ENCODE peak calls at places on chromosomes 4 and X, in ten cellular contexts. One of them, this sample, is unnamed. For H3K36me3, the result is how much of the 10 kb centered on the place peaks cover.

GRCh38 chr4:10020871-10021676 is at the start of gene SLC2A9:
- DNase-seq in DND-41: no peak
- DNase-seq in prostate gland: peak
- DNase-seq in suprapubic skin: no peak
- DNase-seq in neuronal stem cell: no peak
- DNase-seq in IMR-90: no peak
- DNase-seq in mesenchymal stem cell: no peak
- DNase-seq in CD8-positive, alpha-beta memory T cell: no peak
- DNase-seq in naive thymus-derived CD4-positive, alpha-beta T cell: no peak
- DNase-seq in HepG2: peak
- DNase-seq in this sample: no peak

GRCh38 chr4:37370052-37370451 is 125.5 kb downstream of the NWD2 start:
- DNase-seq in DND-41: no peak
- DNase-seq in prostate gland: no peak
- DNase-seq in suprapubic skin: no peak
- DNase-seq in neuronal stem cell: no peak
- DNase-seq in IMR-90: no peak
- DNase-seq in mesenchymal stem cell: no peak
- DNase-seq in CD8-positive, alpha-beta memory T cell: no peak
- DNase-seq in naive thymus-derived CD4-positive, alpha-beta T cell: no peak
- DNase-seq in HepG2: no peak
- DNase-seq in this sample: no peak

GRCh38 chrX:152170621-152171020 is 32.2 kb upstream of the MAGEA10 start:
- DNase-seq in DND-41: no peak
- DNase-seq in prostate gland: no peak
- DNase-seq in suprapubic skin: no peak
- DNase-seq in neuronal stem cell: no peak
- DNase-seq in IMR-90: no peak
- DNase-seq in mesenchymal stem cell: no peak
- DNase-seq in CD8-positive, alpha-beta memory T cell: no peak
- DNase-seq in naive thymus-derived CD4-positive, alpha-beta T cell: no peak
- DNase-seq in HepG2: no peak
- DNase-seq in this sample: no peak

GRCh38 chrX:130055103-130055502 is 55.2 kb downstream of the ELF4 start:
- DNase-seq in DND-41: no peak
- DNase-seq in prostate gland: no peak
- DNase-seq in suprapubic skin: no peak
- DNase-seq in neuronal stem cell: no peak
- DNase-seq in IMR-90: peak
- DNase-seq in mesenchymal stem cell: peak
- DNase-seq in CD8-positive, alpha-beta memory T cell: no peak
- DNase-seq in naive thymus-derived CD4-positive, alpha-beta T cell: no peak
- DNase-seq in HepG2: no peak
- DNase-seq in this sample: no peak

GRCh38 chrX:12138366-12139313 is at the start of gene FRMPD4:
- DNase-seq in DND-41: no peak
- DNase-seq in prostate gland: no peak
- DNase-seq in suprapubic skin: no peak
- DNase-seq in neuronal stem cell: peak
- DNase-seq in IMR-90: peak
- DNase-seq in mesenchymal stem cell: no peak
- DNase-seq in CD8-positive, alpha-beta memory T cell: no peak
- DNase-seq in naive thymus-derived CD4-positive, alpha-beta T cell: no peak
- DNase-seq in HepG2: no peak
- DNase-seq in this sample: no peak

GRCh38 chr4:36236159-36236558 is 8.2 kb downstream of the ARAP2 start:
- DNase-seq in DND-41: no peak
- DNase-seq in prostate gland: no peak
- DNase-seq in suprapubic skin: no peak
- DNase-seq in neuronal stem cell: no peak
- DNase-seq in IMR-90: no peak
- DNase-seq in mesenchymal stem cell: no peak
- DNase-seq in CD8-positive, alpha-beta memory T cell: no peak
- DNase-seq in naive thymus-derived CD4-positive, alpha-beta T cell: no peak
- DNase-seq in HepG2: no peak
- DNase-seq in this sample: no peak

GRCh38 chr4:126890994-126891393 is 741.8 kb upstream of the INTU start:
- DNase-seq in DND-41: no peak
- DNase-seq in prostate gland: no peak
- DNase-seq in suprapubic skin: no peak
- DNase-seq in neuronal stem cell: no peak
- DNase-seq in IMR-90: peak
- DNase-seq in mesenchymal stem cell: peak
- DNase-seq in CD8-positive, alpha-beta memory T cell: no peak
- DNase-seq in naive thymus-derived CD4-positive, alpha-beta T cell: no peak
- DNase-seq in HepG2: no peak
- DNase-seq in this sample: no peak

GRCh38 chr4:13990596-13991589 is 363.4 kb upstream of the BOD1L1 start:
- DNase-seq in DND-41: no peak
- DNase-seq in prostate gland: no peak
- DNase-seq in suprapubic skin: no peak
- DNase-seq in neuronal stem cell: no peak
- DNase-seq in IMR-90: peak
- DNase-seq in mesenchymal stem cell: peak
- DNase-seq in CD8-positive, alpha-beta memory T cell: no peak
- DNase-seq in naive thymus-derived CD4-positive, alpha-beta T cell: no peak
- DNase-seq in HepG2: peak
- DNase-seq in this sample: no peak

GRCh38 chr4:88722276-88722780 is 24.7 kb upstream of the NAP1L5 start:
- DNase-seq in DND-41: no peak
- DNase-seq in prostate gland: no peak
- DNase-seq in suprapubic skin: no peak
- DNase-seq in neuronal stem cell: no peak
- DNase-seq in IMR-90: no peak
- DNase-seq in mesenchymal stem cell: no peak
- DNase-seq in CD8-positive, alpha-beta memory T cell: no peak
- DNase-seq in naive thymus-derived CD4-positive, alpha-beta T cell: no peak
- DNase-seq in HepG2: no peak
- DNase-seq in this sample: no peak

GRCh38 chr4:88713782-88714181 is 16.2 kb upstream of the NAP1L5 start:
- DNase-seq in DND-41: no peak
- DNase-seq in prostate gland: no peak
- DNase-seq in suprapubic skin: no peak
- DNase-seq in neuronal stem cell: no peak
- DNase-seq in IMR-90: no peak
- DNase-seq in mesenchymal stem cell: no peak
- DNase-seq in CD8-positive, alpha-beta memory T cell: no peak
- DNase-seq in naive thymus-derived CD4-positive, alpha-beta T cell: no peak
- DNase-seq in HepG2: no peak
- DNase-seq in this sample: no peak

GRCh38 chr4:88719381-88719780 is 21.8 kb upstream of the NAP1L5 start:
- DNase-seq in DND-41: no peak
- DNase-seq in prostate gland: no peak
- DNase-seq in suprapubic skin: no peak
- DNase-seq in neuronal stem cell: no peak
- DNase-seq in IMR-90: no peak
- DNase-seq in mesenchymal stem cell: no peak
- DNase-seq in CD8-positive, alpha-beta memory T cell: no peak
- DNase-seq in naive thymus-derived CD4-positive, alpha-beta T cell: no peak
- DNase-seq in HepG2: no peak
- DNase-seq in this sample: no peak

GRCh38 chr4:88720749-88721428 is 23.3 kb upstream of the NAP1L5 start:
- DNase-seq in DND-41: no peak
- DNase-seq in prostate gland: no peak
- DNase-seq in suprapubic skin: no peak
- DNase-seq in neuronal stem cell: no peak
- DNase-seq in IMR-90: no peak
- DNase-seq in mesenchymal stem cell: no peak
- DNase-seq in CD8-positive, alpha-beta memory T cell: no peak
- DNase-seq in naive thymus-derived CD4-positive, alpha-beta T cell: no peak
- DNase-seq in HepG2: no peak
- DNase-seq in this sample: no peak

DNA sequence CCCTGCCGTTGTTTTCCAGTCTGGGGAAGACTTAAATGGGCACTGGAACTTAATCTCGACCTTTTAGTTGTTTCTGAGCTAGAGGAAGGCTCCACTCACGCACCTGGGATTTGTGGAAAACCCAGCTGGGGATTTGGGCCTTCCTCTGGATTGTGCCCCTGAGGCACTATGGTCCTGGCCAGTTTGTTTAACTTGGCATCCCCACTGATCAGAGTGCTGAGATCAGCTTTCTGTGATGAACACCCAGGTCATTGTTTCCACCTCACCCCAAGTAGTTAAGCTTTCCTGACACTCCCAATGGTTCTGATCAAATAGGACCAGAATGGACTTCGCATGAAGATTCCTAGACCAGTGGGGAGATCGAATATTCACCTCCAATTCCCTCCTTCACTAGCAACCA is 20.5 kb upstream of the NAP1L5 start:
- DNase-seq in DND-41: no peak
- DNase-seq in prostate gland: no peak
- DNase-seq in suprapubic skin: no peak
- DNase-seq in neuronal stem cell: no peak
- DNase-seq in IMR-90: no peak
- DNase-seq in mesenchymal stem cell: no peak
- DNase-seq in CD8-positive, alpha-beta memory T cell: no peak
- DNase-seq in naive thymus-derived CD4-positive, alpha-beta T cell: no peak
- DNase-seq in HepG2: no peak
- DNase-seq in this sample: no peak
- H3K36me3 ChIP-seq in DND-41: under half
- H3K36me3 ChIP-seq in prostate gland: under half
- H3K36me3 ChIP-seq in suprapubic skin: under half
- H3K36me3 ChIP-seq in neuronal stem cell: under half
- H3K36me3 ChIP-seq in IMR-90: under half
- H3K36me3 ChIP-seq in mesenchymal stem cell: under half
- H3K36me3 ChIP-seq in CD8-positive, alpha-beta memory T cell: under half
- H3K36me3 ChIP-seq in naive thymus-derived CD4-positive, alpha-beta T cell: under half
- H3K36me3 ChIP-seq in HepG2: under half
- H3K36me3 ChIP-seq in this sample: under half

DNA sequence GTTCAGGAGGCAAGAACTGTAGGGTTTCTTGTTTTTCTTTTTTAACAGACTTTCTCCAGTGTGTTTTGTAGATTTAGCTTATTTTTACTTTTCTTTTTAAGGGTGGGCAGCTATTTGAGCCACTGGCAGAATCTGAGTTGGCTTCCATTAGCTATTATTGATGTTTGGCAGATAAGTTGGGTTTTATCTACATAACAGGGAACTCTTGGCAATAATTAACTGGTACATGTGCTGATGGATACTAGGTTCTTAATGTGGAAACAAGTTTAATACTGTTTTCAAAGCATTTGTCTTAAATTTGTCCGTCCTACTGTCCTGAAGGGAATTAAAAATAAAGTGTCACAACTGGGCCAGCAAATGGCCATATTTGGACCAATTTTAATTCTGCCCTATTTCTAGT is 80.5 kb downstream of the PHOX2B start:
- DNase-seq in DND-41: no peak
- DNase-seq in prostate gland: no peak
- DNase-seq in suprapubic skin: no peak
- DNase-seq in neuronal stem cell: no peak
- DNase-seq in IMR-90: no peak
- DNase-seq in mesenchymal stem cell: no peak
- DNase-seq in CD8-positive, alpha-beta memory T cell: no peak
- DNase-seq in naive thymus-derived CD4-positive, alpha-beta T cell: no peak
- DNase-seq in HepG2: no peak
- DNase-seq in this sample: no peak
- H3K36me3 ChIP-seq in DND-41: under half
- H3K36me3 ChIP-seq in prostate gland: under half
- H3K36me3 ChIP-seq in suprapubic skin: under half
- H3K36me3 ChIP-seq in neuronal stem cell: under half
- H3K36me3 ChIP-seq in IMR-90: under half
- H3K36me3 ChIP-seq in mesenchymal stem cell: under half
- H3K36me3 ChIP-seq in CD8-positive, alpha-beta memory T cell: under half
- H3K36me3 ChIP-seq in naive thymus-derived CD4-positive, alpha-beta T cell: under half
- H3K36me3 ChIP-seq in HepG2: under half
- H3K36me3 ChIP-seq in this sample: under half

GRCh38 chr4:1693131-1693896 is 9.2 kb upstream of the FAM53A start:
- DNase-seq in DND-41: peak
- DNase-seq in prostate gland: peak
- DNase-seq in suprapubic skin: peak
- DNase-seq in neuronal stem cell: peak
- DNase-seq in IMR-90: peak
- DNase-seq in mesenchymal stem cell: peak
- DNase-seq in CD8-positive, alpha-beta memory T cell: peak
- DNase-seq in naive thymus-derived CD4-positive, alpha-beta T cell: peak
- DNase-seq in HepG2: peak
- DNase-seq in this sample: peak

GRCh38 chr4:1686440-1687036 is 2.4 kb upstream of the FAM53A start:
- DNase-seq in DND-41: no peak
- DNase-seq in prostate gland: no peak
- DNase-seq in suprapubic skin: no peak
- DNase-seq in neuronal stem cell: no peak
- DNase-seq in IMR-90: no peak
- DNase-seq in mesenchymal stem cell: no peak
- DNase-seq in CD8-positive, alpha-beta memory T cell: no peak
- DNase-seq in naive thymus-derived CD4-positive, alpha-beta T cell: no peak
- DNase-seq in HepG2: no peak
- DNase-seq in this sample: peak

GRCh38 chr4:1690698-1691097 is 6.6 kb upstream of the FAM53A start:
- DNase-seq in DND-41: no peak
- DNase-seq in prostate gland: no peak
- DNase-seq in suprapubic skin: no peak
- DNase-seq in neuronal stem cell: no peak
- DNase-seq in IMR-90: no peak
- DNase-seq in mesenchymal stem cell: no peak
- DNase-seq in CD8-positive, alpha-beta memory T cell: no peak
- DNase-seq in naive thymus-derived CD4-positive, alpha-beta T cell: no peak
- DNase-seq in HepG2: no peak
- DNase-seq in this sample: no peak

GRCh38 chr4:1695913-1696312 is 11.8 kb upstream of the FAM53A start:
- DNase-seq in DND-41: no peak
- DNase-seq in prostate gland: no peak
- DNase-seq in suprapubic skin: no peak
- DNase-seq in neuronal stem cell: no peak
- DNase-seq in IMR-90: no peak
- DNase-seq in mesenchymal stem cell: no peak
- DNase-seq in CD8-positive, alpha-beta memory T cell: no peak
- DNase-seq in naive thymus-derived CD4-positive, alpha-beta T cell: no peak
- DNase-seq in HepG2: no peak
- DNase-seq in this sample: no peak

DNA sequence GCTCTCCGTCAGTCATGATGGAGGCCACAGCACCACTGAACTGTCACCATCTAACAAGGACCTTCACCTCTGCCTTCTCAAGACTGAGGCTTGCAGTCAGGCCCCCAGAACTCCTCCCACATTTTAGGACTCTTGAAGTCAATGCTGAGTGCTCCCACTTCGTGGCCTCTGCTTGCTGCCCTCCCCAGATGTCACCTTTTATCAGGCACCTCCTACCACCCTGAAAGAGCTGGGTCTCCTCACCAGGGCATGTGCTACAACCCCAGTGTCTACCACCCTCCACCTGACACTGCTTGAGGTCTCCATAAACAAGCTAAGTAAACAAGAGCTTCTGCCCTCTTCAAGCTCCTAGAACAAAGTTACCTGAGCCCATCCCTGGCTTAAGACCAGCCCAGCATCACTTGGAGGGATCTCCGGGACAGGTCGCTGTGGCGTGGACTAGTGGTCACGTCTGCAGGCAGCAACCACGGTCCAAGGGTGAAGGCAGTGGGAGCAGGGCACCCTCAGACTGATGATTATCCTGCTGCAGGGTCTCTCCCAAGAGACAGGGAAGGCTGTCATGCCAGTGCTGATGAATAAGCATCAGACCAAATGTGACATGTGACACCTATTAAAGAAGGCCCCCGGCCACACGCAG is 7.7 kb upstream of the FAM53A start:
- DNase-seq in DND-41: no peak
- DNase-seq in prostate gland: no peak
- DNase-seq in suprapubic skin: no peak
- DNase-seq in neuronal stem cell: no peak
- DNase-seq in IMR-90: no peak
- DNase-seq in mesenchymal stem cell: no peak
- DNase-seq in CD8-positive, alpha-beta memory T cell: no peak
- DNase-seq in naive thymus-derived CD4-positive, alpha-beta T cell: no peak
- DNase-seq in HepG2: no peak
- DNase-seq in this sample: no peak
- H3K36me3 ChIP-seq in DND-41: half or more
- H3K36me3 ChIP-seq in prostate gland: under half
- H3K36me3 ChIP-seq in suprapubic skin: half or more
- H3K36me3 ChIP-seq in neuronal stem cell: under half
- H3K36me3 ChIP-seq in IMR-90: under half
- H3K36me3 ChIP-seq in mesenchymal stem cell: half or more
- H3K36me3 ChIP-seq in CD8-positive, alpha-beta memory T cell: under half
- H3K36me3 ChIP-seq in naive thymus-derived CD4-positive, alpha-beta T cell: under half
- H3K36me3 ChIP-seq in HepG2: under half
- H3K36me3 ChIP-seq in this sample: under half

GRCh38 chr4:169152104-169152503 is 118.7 kb downstream of the SH3RF1 start:
- DNase-seq in DND-41: no peak
- DNase-seq in prostate gland: no peak
- DNase-seq in suprapubic skin: no peak
- DNase-seq in neuronal stem cell: no peak
- DNase-seq in IMR-90: no peak
- DNase-seq in mesenchymal stem cell: no peak
- DNase-seq in CD8-positive, alpha-beta memory T cell: no peak
- DNase-seq in naive thymus-derived CD4-positive, alpha-beta T cell: no peak
- DNase-seq in HepG2: no peak
- DNase-seq in this sample: no peak
- H3K36me3 ChIP-seq in DND-41: under half
- H3K36me3 ChIP-seq in prostate gland: under half
- H3K36me3 ChIP-seq in suprapubic skin: under half
- H3K36me3 ChIP-seq in neuronal stem cell: under half
- H3K36me3 ChIP-seq in IMR-90: under half
- H3K36me3 ChIP-seq in mesenchymal stem cell: under half
- H3K36me3 ChIP-seq in CD8-positive, alpha-beta memory T cell: under half
- H3K36me3 ChIP-seq in naive thymus-derived CD4-positive, alpha-beta T cell: under half
- H3K36me3 ChIP-seq in HepG2: under half
- H3K36me3 ChIP-seq in this sample: under half